ENCODE peak calls at places on chromosomes 1 and 21, in ten cellular contexts. E, Z, T, N, K, M, C, U, W and I are unnamed samples.

GRCh38 chr1:51557168-51557567 is 38.1 kb upstream of the EPS15 start:
- DNase-seq in K (no peak), C (no peak), U (no peak), Z (no peak), T (no peak), E (no peak), M (no peak), W (no peak), N (no peak), I (no peak)

GRCh38 chr1:78843111-78843908 is 163.2 kb downstream of the ADGRL4 start:
- DNase-seq in T (peak), U (no peak), E (no peak), W (peak), C (no peak), K (peak), Z (peak), N (no peak), M (no peak), I (peak)

GRCh38 chr1:168468042-168468809 is 75.6 kb downstream of the XCL2 start:
- DNase-seq in N (no peak), K (peak), U (peak), W (peak), M (no peak), T (no peak), E (no peak), C (no peak), Z (peak), I (no peak)

GRCh38 chr1:178702141-178702540 is 22.9 kb upstream of the RALGPS2 start:
- DNase-seq in W (peak), N (no peak), C (no peak), Z (peak), M (peak), K (peak), U (no peak), T (peak), E (no peak), I (no peak)

GRCh38 chr1:150008699-150009098 is 1.8 kb downstream of the OTUD7B start:
- DNase-seq in E (no peak), M (no peak), N (no peak), U (no peak), C (no peak), T (no peak), W (no peak), K (no peak), Z (no peak), I (no peak)

GRCh38 chr1:237041795-237042466 is at the start of gene RYR2:
- DNase-seq in N (no peak), U (peak), E (peak), K (no peak), C (no peak), Z (no peak), M (peak), W (no peak), T (no peak), I (no peak)

GRCh38 chr1:87495870-87496269 is 167.2 kb downstream of the LMO4 start:
- DNase-seq in C (no peak), U (no peak), M (no peak), E (no peak), W (no peak), K (no peak), N (no peak), T (no peak), Z (no peak), I (no peak)

GRCh38 chr1:218527737-218528136 is 182.6 kb downstream of the TGFB2 start:
- DNase-seq in W (peak), E (no peak), Z (no peak), N (no peak), M (no peak), U (no peak), C (no peak), T (peak), K (peak), I (no peak)

GRCh38 chr1:174743654-174744561 is 255.8 kb upstream of the CACYBP start:
- DNase-seq in E (no peak), M (peak), K (peak), W (peak), U (peak), C (no peak), Z (peak), T (peak), N (no peak), I (peak)

GRCh38 chr1:234659538-234659937 is 49.6 kb upstream of the IRF2BP2 start:
- DNase-seq in M (no peak), C (no peak), Z (peak), W (peak), E (no peak), K (peak), N (no peak), T (peak), U (no peak), I (peak)

GRCh38 chr1:164640673-164641352 is 81.8 kb downstream of the PBX1 start:
- DNase-seq in M (no peak), K (peak), E (no peak), U (no peak), T (no peak), W (peak), N (no peak), Z (no peak), C (no peak), I (no peak)

GRCh38 chr1:27430903-27431653 is 38.7 kb downstream of the GPR3 start:
- DNase-seq in C (no peak), K (peak), T (peak), E (no peak), N (no peak), Z (peak), M (no peak), W (peak), U (no peak), I (no peak)

GRCh38 chr1:58755468-58755872 is 28.4 kb downstream of the JUN start:
- DNase-seq in W (peak), E (peak), M (no peak), N (peak), K (peak), U (no peak), T (peak), Z (peak), C (peak), I (peak)

GRCh38 chr21:41321211-41321907 is 4.8 kb downstream of the FAM3B start:
- DNase-seq in N (no peak), K (no peak), T (no peak), C (peak), Z (no peak), E (no peak), U (no peak), W (no peak), M (no peak), I (no peak)

GRCh38 chr1:165871311-165872067 is 44.1 kb downstream of the UCK2 start:
- DNase-seq in E (peak), N (peak), C (peak), U (peak), M (peak), Z (peak), K (no peak), W (peak), T (peak), I (peak)

GRCh38 chr1:28860332-28861073 is 48.5 kb downstream of the OPRD1 start:
- DNase-seq in Z (no peak), T (no peak), N (no peak), E (no peak), W (peak), U (no peak), C (no peak), K (peak), M (no peak), I (peak)

GRCh38 chr21:31908106-31909031 is 35.5 kb downstream of the HUNK start:
- DNase-seq in K (no peak), W (peak), U (peak), C (no peak), E (no peak), Z (peak), N (no peak), T (peak), M (peak), I (no peak)

GRCh38 chr1:50438945-50439344 is 15.7 kb upstream of the DMRTA2 start:
- DNase-seq in W (peak), M (no peak), U (peak), T (peak), C (no peak), E (no peak), N (no peak), K (no peak), Z (peak), I (peak)

GRCh38 chr1:64043976-64044375 is 159.4 kb upstream of the UBE2U start:
- DNase-seq in W (peak), T (peak), K (peak), E (no peak), N (no peak), U (no peak), C (no peak), Z (peak), M (peak), I (no peak)

GRCh38 chr1:117615474-117615873 is 9.6 kb downstream of the TENT5C start:
- DNase-seq in W (no peak), T (no peak), E (no peak), Z (no peak), N (peak), M (no peak), K (no peak), C (peak), U (no peak), I (no peak)

GRCh38 chr1:119959836-119960235 is 63.5 kb upstream of the ADAM30 start:
- DNase-seq in T (peak), C (no peak), M (no peak), U (no peak), N (no peak), Z (no peak), K (no peak), W (no peak), E (no peak), I (no peak)

GRCh38 chr1:11924334-11925195 is 1.7 kb downstream of the KIAA2013 start:
- DNase-seq in N (peak), Z (no peak), E (no peak), K (no peak), W (no peak), C (no peak), T (no peak), U (no peak), M (no peak), I (no peak)

GRCh38 chr21:26846036-26846931 is 1.1 kb upstream of the ADAMTS1 start:
- DNase-seq in M (peak), K (peak), C (no peak), N (no peak), U (peak), W (peak), T (peak), E (peak), Z (peak), I (no peak)

GRCh38 chr1:117161887-117162286 is 40.3 kb upstream of the TRIM45 start:
- DNase-seq in E (no peak), W (no peak), U (no peak), N (no peak), T (no peak), M (no peak), K (no peak), C (no peak), Z (no peak), I (no peak)